ENCODE peak calls at places on chromosomes 1 and 21, in seven cellular contexts. X, C, U, L, D, Z and H are unnamed samples.

GRCh38 chr1:29916656-29917369 is 680.5 kb downstream of the PTPRU start:
- DNase-seq in U (no peak), X (no peak), D (no peak), Z (no peak), C (no peak), L (no peak), H (no peak)

GRCh38 chr1:219062161-219062560 is 111.5 kb upstream of the LYPLAL1 start:
- DNase-seq in X (no peak), L (no peak), D (no peak), U (no peak), C (no peak), Z (peak; percentile 18), H (no peak)

GRCh38 chr1:6248798-6249731 is 5.1 kb downstream of the HES3 start:
- DNase-seq in U (no peak), C (no peak), Z (no peak), X (no peak), D (no peak), L (no peak), H (no peak)

GRCh38 chr21:34065015-34065414 is 8.4 kb upstream of the MRPS6 start:
- DNase-seq in D (no peak), X (no peak), U (no peak), L (peak; percentile 28), Z (no peak), C (no peak), H (no peak)

GRCh38 chr1:209038316-209038715 is 545.2 kb upstream of the CAMK1G start:
- DNase-seq in L (no peak), C (no peak), D (no peak), U (no peak), X (no peak), Z (no peak), H (no peak)

GRCh38 chr1:212302745-212303383 is 17.7 kb downstream of the PPP2R5A start:
- DNase-seq in Z (peak; percentile 43), D (no peak), C (peak; percentile 37), X (no peak), U (no peak), L (no peak), H (no peak)

GRCh38 chr1:203506821-203507220 is 12.9 kb downstream of the OPTC start:
- DNase-seq in Z (no peak), L (no peak), D (no peak), X (no peak), C (no peak), U (no peak), H (no peak)

GRCh38 chr1:8463144-8463927 is 145.4 kb downstream of the SLC45A1 start:
- DNase-seq in U (peak; percentile 32), D (no peak), C (peak; percentile 91), L (no peak), Z (peak; percentile 40), X (no peak), H (no peak)

GRCh38 chr1:228512852-228513243 is 25.7 kb downstream of the RNF187 start:
- DNase-seq in U (no peak), X (no peak), C (no peak), L (no peak), D (no peak), Z (no peak), H (peak; percentile 29)

GRCh38 chr21:42466700-42467612 is 29.1 kb downstream of the RSPH1 start:
- DNase-seq in X (no peak), U (no peak), Z (no peak), D (no peak), L (peak; percentile 28), C (peak; percentile 38), H (no peak)

GRCh38 chr1:35894183-35894582 is 11.2 kb downstream of the AGO1 start:
- DNase-seq in Z (peak; percentile 8), D (peak; percentile 75), C (peak; percentile 55), L (no peak), X (no peak), U (no peak), H (no peak)

GRCh38 chr1:218588555-218589172 is 243.5 kb downstream of the TGFB2 start:
- DNase-seq in X (no peak), D (no peak), U (no peak), Z (no peak), L (no peak), C (no peak), H (no peak)

GRCh38 chr1:234631721-234632125 is 21.7 kb upstream of the IRF2BP2 start:
- DNase-seq in X (no peak), U (no peak), Z (peak; percentile 67), C (peak; percentile 94), D (no peak), L (peak; percentile 70), H (no peak)

GRCh38 chr1:114670083-114671010 is 498 bp upstream of the DENND2C start:
- DNase-seq in L (peak; percentile 89), X (peak; percentile 88), D (peak; percentile 93), U (peak; percentile 92), C (peak; percentile 87), Z (peak; percentile 89), H (peak; percentile 69)
- TF ChIP-seq CTCF in L (no peak), X (no peak), D (no peak), U (peak; percentile 22), C (no peak), Z (peak; percentile 60), H (peak; percentile 57)

DNA sequence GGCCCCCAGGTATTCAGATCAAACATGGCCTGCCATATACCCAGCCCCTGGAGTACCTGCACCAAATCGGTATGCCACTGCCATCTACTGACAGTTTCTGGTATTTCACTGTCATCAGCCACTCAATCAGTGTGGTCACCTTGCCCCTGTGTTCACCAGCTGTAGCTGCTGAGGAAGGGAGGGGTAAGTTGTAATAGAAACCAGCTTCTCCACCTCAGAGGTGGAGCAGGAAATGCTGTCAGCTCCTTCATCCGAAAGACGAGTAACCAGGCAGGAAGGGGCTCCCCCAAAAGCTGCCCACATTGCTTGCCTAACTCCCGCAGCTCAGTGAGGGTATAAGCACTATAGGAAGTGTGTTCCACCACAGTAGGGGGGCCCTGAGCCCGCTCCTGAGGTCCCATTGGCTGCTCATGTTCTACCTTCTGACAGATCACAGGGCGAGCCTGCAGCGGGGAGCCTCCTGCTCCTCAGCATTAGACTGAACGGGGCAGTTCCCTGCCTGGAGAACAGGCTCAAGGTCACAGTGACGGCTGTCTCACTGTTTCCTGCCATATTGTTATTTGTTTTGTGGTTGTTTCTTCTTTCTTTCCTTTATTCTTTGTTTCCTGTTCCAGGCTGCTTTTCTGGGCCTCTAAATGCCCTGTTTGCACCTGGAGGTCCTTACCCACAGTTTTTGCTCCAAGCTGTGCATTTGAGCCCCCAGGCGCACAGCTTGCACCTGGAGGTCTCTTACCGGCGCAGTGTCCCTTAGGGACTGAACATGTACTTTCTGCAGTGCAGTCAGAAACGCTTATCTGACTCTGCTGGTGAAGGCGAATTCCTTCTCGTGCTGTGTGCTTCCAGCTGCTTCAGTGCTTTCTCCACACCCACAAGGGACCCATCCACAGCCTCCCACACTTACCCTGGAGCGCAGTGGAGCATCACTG is 1638.3 kb downstream of the MRPL39 start:
- DNase-seq in Z (no peak), D (no peak), C (peak; percentile 17), L (peak; percentile 59), U (peak; percentile 65), X (peak; percentile 79), H (no peak)
- TF ChIP-seq CTCF in Z (peak; percentile 46), D (peak; percentile 24), C (peak; percentile 35), L (peak; percentile 57), U (peak; percentile 85), X (peak; percentile 79), H (peak; percentile 65)

GRCh38 chr1:85707267-85707989 is 805 bp downstream of the ZNHIT6 start:
- DNase-seq in X (no peak), L (no peak), C (peak; percentile 14), D (no peak), Z (no peak), U (no peak), H (no peak)

GRCh38 chr1:85708826-85709222 is 591 bp upstream of the ZNHIT6 start:
- DNase-seq in Z (no peak), X (no peak), C (no peak), U (no peak), D (no peak), L (peak; percentile 15), H (no peak)

GRCh38 chr1:85705940-85706339 is 2.3 kb downstream of the ZNHIT6 start:
- DNase-seq in C (no peak), L (no peak), X (no peak), D (no peak), U (no peak), Z (no peak), H (no peak)

DNA sequence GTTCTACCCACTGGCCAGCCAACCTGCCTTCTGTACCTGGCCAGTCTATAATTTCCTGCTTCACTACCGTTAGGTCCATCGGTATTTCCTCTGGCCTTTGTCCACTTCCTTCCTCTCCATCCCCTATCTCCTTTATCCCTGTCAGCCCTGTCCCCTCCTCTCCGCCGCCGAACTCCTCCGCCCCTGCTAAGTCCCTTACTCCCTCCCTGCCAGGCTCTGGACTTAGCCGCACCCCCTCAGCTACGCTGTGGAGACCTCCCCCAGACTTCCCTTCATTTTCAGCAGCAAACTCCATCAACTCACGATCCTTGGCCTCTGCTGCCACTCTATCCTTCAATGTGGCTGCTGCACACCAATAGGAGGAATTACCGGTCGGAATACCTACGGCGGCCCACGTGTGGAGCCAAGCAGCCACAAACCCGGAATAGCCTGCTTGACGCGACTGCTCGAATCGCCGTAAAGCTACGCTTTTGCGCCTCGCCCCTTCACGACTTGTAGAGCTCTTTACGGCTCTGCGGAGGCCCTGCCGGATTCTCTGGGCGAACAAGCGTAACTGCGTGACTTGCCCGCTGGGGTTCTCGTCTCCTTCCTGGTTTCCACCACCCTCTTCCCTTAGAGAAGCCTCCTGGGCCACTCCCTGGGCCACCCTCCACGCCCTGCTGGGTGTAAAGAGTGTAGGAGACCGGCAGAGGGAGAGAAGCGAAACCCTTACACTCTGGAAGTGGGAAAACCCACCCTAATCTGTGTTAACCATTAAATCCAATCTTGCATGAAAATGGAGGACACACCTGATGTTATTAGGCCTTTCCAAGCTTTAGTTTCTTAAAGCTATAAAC is at the start of gene ZNHIT6:
- DNase-seq in X (peak; percentile 86), C (peak; percentile 99), D (peak; percentile 92), L (peak; percentile 91), Z (peak; percentile 97), U (peak; percentile 86), H (peak; percentile 88)
- TF ChIP-seq CTCF in X (no peak), C (peak; percentile 56), D (peak; percentile 26), L (peak; percentile 39), Z (peak; percentile 71), U (peak; percentile 52), H (peak; percentile 73)

GRCh38 chr1:185721553-185721952 is 12.6 kb upstream of the HMCN1 start:
- DNase-seq in Z (no peak), D (no peak), X (no peak), L (no peak), U (no peak), C (no peak), H (no peak)

GRCh38 chr1:185719021-185719420 is 15.2 kb upstream of the HMCN1 start:
- DNase-seq in C (peak; percentile 85), X (no peak), D (peak; percentile 42), Z (peak; percentile 96), U (peak; percentile 22), L (peak; percentile 30), H (no peak)

GRCh38 chr1:185716095-185716494 is 18.1 kb upstream of the HMCN1 start:
- DNase-seq in Z (no peak), L (no peak), U (no peak), C (no peak), D (no peak), X (no peak), H (no peak)

DNA sequence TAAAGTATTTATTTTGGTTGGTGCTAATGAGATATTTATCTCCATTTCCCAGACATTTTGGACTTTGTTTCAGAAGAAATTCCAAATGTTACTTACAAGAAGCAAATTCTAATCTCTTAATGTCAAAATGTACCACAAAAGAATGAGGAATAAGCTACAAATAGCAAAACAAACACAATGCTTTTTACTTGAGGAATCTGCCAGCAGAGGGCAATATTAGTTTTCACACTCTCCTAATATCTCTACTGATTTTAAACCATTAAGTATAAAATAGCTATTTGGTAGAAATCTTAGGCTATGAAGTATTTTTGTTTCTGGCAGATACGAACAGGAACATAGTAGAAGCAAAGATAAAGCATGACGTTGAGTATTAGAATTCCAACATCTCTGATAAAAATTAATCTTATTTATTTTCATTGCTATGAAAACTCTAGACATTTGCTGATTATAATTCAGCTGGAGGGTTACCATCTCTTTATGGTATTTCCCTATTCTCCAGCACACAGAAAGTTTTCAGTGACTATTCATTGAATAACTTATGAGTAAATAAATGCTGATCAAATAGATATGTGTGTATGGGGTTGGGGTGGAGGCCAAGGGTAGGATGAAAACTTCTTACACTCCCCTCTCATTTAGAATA is 13.4 kb upstream of the HMCN1 start:
- DNase-seq in L (peak; percentile 14), C (peak; percentile 79), X (no peak), U (no peak), D (no peak), Z (peak; percentile 31), H (no peak)
- TF ChIP-seq CTCF in L (peak; percentile 40), C (peak; percentile 62), X (no peak), U (peak; percentile 41), D (peak; percentile 46), Z (peak; percentile 82), H (peak; percentile 73)